ENCODE peak calls at places on chromosomes 2 and 18, in eight cellular contexts. A, Z, L, S, Y, N, V and H are unnamed samples.
A peak's percentile ranks its signal among the peaks of the same experiment; 100 is the strongest.

GRCh38 chr2:201419986-201420385 is 31.3 kb downstream of the TRAK2 start:
- DNase-seq in Z (no peak), L (no peak), V (no peak), S (no peak), N (no peak), A (no peak), Y (no peak), H (no peak)

GRCh38 chr2:178404380-178404767 is 46.6 kb downstream of the PRKRA start:
- DNase-seq in S (no peak), L (peak; percentile 89), V (peak; percentile 97), Y (no peak), A (peak; percentile 78), N (peak; percentile 78), Z (peak; percentile 60), H (peak; percentile 90)

GRCh38 chr2:142984657-142985056 is 107.2 kb downstream of the KYNU start:
- DNase-seq in Y (no peak), L (no peak), N (no peak), S (no peak), Z (no peak), A (no peak), V (no peak), H (no peak)

GRCh38 chr2:181456660-181457120 is 496 bp upstream of the ITGA4 start:
- DNase-seq in Z (peak; percentile 20), Y (peak; percentile 78), A (peak; percentile 22), S (peak; percentile 63), V (peak; percentile 95), L (peak; percentile 39), N (peak; percentile 28), H (peak; percentile 33)

GRCh38 chr2:40997362-40997761 is 545.5 kb upstream of the SLC8A1 start:
- DNase-seq in A (no peak), N (no peak), L (no peak), V (no peak), Y (no peak), S (no peak), Z (no peak), H (no peak)

GRCh38 chr18:60327880-60328589 is 44.5 kb downstream of the MC4R start:
- DNase-seq in S (no peak), V (no peak), L (no peak), N (no peak), A (no peak), Y (no peak), Z (no peak), H (no peak)

GRCh38 chr2:71800106-71800809 is 346.9 kb downstream of the DYSF start:
- DNase-seq in Z (no peak), N (no peak), A (no peak), Y (no peak), S (no peak), V (no peak), L (no peak), H (no peak)

GRCh38 chr18:74532511-74533025 is 1.7 kb upstream of the CNDP1 start:
- DNase-seq in V (no peak), Y (no peak), S (no peak), L (no peak), N (no peak), A (no peak), Z (no peak), H (no peak)

GRCh38 chr2:212021947-212022346 is 516.7 kb downstream of the ERBB4 start:
- DNase-seq in S (no peak), L (peak; percentile 89), Y (no peak), Z (peak; percentile 82), A (peak; percentile 46), V (no peak), N (peak; percentile 79), H (peak; percentile 89)

GRCh38 chr2:16454621-16455020 is 211.0 kb downstream of the CYRIA start:
- DNase-seq in L (no peak), S (peak; percentile 27), A (no peak), Y (no peak), N (no peak), V (no peak), Z (no peak), H (no peak)

GRCh38 chr18:36828630-36829361 is at the start of the genes KIAA1328 and TPGS2:
- DNase-seq in Y (peak; percentile 95), V (peak; percentile 96), N (peak; percentile 86), S (peak; percentile 88), L (peak; percentile 83), A (peak; percentile 94), Z (peak; percentile 69), H (peak; percentile 79)

GRCh38 chr2:64204006-64204632 is 59.9 kb upstream of the PELI1 start:
- DNase-seq in N (peak; percentile 36), Y (peak; percentile 56), Z (peak; percentile 27), S (no peak), V (peak; percentile 92), A (peak; percentile 49), L (peak; percentile 85), H (peak; percentile 42)

GRCh38 chr18:78293940-78294401 is 685.6 kb upstream of the SALL3 start:
- DNase-seq in Y (peak; percentile 52), N (no peak), Z (no peak), L (no peak), V (no peak), A (no peak), S (no peak), H (no peak)

GRCh38 chr2:23550553-23550952 is 165.6 kb downstream of the KLHL29 start:
- DNase-seq in S (no peak), Y (peak; percentile 41), Z (peak; percentile 30), A (no peak), L (peak; percentile 30), N (no peak), V (no peak), H (no peak)

GRCh38 chr2:235238537-235238936 is 255.3 kb upstream of the AGAP1 start:
- DNase-seq in A (peak; percentile 83), L (peak; percentile 82), N (peak; percentile 85), Z (peak; percentile 73), S (no peak), V (no peak), Y (peak; percentile 92), H (peak; percentile 81)

GRCh38 chr2:133588144-133588543 is 19.9 kb upstream of the NCKAP5 start:
- DNase-seq in N (no peak), Z (no peak), V (no peak), Y (no peak), A (no peak), L (no peak), S (no peak), H (no peak)

GRCh38 chr2:109242222-109242653 is 113.2 kb downstream of the SH3RF3 start:
- DNase-seq in V (no peak), S (no peak), Z (no peak), L (no peak), Y (peak; percentile 89), N (no peak), A (peak; percentile 59), H (no peak)

GRCh38 chr2:15812187-15812830 is 128.0 kb upstream of the MYCN start:
- DNase-seq in Y (no peak), A (no peak), N (no peak), L (no peak), S (no peak), Z (no peak), V (no peak), H (no peak)

GRCh38 chr2:71538656-71539265 is 85.4 kb downstream of the DYSF start:
- DNase-seq in N (no peak), S (no peak), L (no peak), Y (no peak), A (no peak), Z (no peak), V (no peak), H (no peak)

DNA sequence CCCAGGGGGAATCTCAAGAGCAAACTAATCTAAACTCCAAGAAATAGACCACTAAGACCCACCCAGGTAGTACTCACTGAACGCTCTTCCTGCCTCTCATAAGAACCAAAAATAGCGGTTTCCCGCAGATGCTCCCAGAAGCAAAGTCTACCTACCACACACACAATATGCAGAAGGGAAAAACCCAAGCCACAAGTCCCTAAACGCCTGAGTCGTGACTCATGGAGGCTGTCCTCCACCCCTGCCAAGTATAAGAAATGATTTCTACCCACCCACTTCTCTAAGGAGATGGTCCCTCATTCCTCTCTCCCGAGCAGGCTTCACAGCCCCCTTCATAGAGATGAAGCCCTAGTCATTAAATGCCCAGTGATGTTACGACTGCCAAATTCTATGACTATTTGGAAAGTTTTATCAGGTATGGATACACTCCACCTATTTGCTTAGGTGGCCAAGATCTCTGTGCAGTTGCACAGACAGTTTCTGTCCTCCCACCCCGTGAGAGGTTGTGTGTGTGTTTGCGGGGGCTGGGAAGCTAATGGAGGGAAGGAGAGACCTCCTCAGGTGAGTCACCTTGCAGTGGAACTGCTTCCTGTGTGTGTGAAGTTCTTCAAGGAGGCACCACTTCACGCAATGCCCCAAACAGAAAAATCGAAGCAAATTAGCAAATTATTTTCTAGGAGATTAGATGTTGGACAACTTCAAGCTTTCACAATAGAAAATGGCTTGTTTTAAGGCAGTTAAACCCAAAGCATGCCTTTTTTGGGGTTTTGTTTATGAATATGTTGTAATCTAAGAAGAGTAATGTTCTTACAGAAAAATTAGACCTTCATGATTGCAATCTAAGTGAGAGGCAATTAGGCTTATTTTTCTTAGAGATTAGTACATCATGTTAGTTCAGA is 175.1 kb downstream of the TGIF1 start:
- DNase-seq in A (peak; percentile 93), Z (peak; percentile 99), L (peak; percentile 99), Y (no peak), S (peak; percentile 66), V (peak; percentile 11), N (peak; percentile 92), H (peak; percentile 97)
- H3K4me3 ChIP-seq in A (peak overlapping the region; percentile 57), Z (peak overlapping the region; percentile 38), L (no peak overlapping the region), Y (no peak overlapping the region), S (no peak overlapping the region), V (no peak overlapping the region), N (peak overlapping the region; percentile 25), H (peak overlapping the region; percentile 33)

GRCh38 chr18:41353726-41354125 is 601.3 kb upstream of the PIK3C3 start:
- DNase-seq in N (no peak), Y (no peak), Z (no peak), V (no peak), A (no peak), S (no peak), L (no peak), H (no peak)
- H3K4me3 ChIP-seq in N (no peak overlapping the region), Y (no peak overlapping the region), Z (no peak overlapping the region), V (no peak overlapping the region), A (no peak overlapping the region), S (no peak overlapping the region), L (no peak overlapping the region), H (no peak overlapping the region)

DNA sequence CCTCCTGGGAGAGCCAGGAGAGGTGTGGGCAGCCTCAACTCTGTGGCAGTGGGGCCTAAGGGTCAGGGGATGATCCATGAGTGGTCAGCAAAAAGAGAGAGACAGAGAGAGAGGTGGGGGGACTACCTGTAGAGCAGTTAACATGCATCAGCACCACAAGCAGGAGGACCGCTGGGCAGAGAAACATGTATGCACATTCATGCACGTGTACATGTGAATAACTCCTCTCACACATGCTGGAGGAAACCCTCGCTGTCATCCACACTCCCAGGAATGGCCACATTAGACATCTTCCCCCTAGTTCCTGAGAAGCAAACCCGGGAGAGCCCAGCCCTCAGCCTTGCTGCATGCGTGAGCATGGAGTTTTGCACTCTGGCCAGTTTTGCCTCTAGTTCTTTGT is 166.1 kb downstream of the SMAD7 start:
- DNase-seq in A (no peak), S (no peak), L (no peak), V (peak; percentile 43), Z (no peak), Y (peak; percentile 52), N (no peak), H (no peak)
- H3K4me3 ChIP-seq in A (no peak overlapping the region), S (no peak overlapping the region), L (no peak overlapping the region), V (peak overlapping the region; percentile 18), Z (no peak overlapping the region), Y (no peak overlapping the region), N (no peak overlapping the region), H (no peak overlapping the region)

DNA sequence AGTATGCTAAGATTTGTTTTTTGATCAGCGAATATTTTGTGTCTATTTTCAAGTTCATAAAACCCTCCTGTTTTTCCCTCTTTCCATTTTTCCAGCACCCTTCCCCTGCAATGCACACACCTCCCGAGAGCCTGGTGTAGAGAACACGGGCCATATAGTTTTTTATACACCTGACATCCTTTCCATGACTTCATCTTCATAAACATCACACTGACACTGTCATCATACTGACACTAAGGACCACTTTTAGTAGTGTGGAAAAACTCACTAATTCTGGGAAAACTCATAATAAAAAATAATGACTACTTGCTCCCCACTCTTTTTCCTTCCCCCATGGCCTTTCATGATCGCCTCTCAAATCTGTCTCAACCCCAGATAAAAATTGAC is 70.2 kb downstream of the EPHA4 start:
- DNase-seq in Z (no peak), A (no peak), L (no peak), S (no peak), Y (no peak), V (no peak), N (no peak), H (no peak)
- H3K4me3 ChIP-seq in Z (peak overlapping the region; percentile 40), A (peak overlapping the region; percentile 80), L (no peak overlapping the region), S (no peak overlapping the region), Y (no peak overlapping the region), V (no peak overlapping the region), N (peak overlapping the region; percentile 28), H (no peak overlapping the region)